ENCODE peak calls at places on chromosomes 1 and 21, in nine cellular contexts. K is PC-9, P is HCT116, F is kidney epithelial cell, R is body of pancreas, L is endothelial cell of umbilical vein, I is uterus, N is neural crest cell, A is GM06990. D is an unnamed sample.

GRCh38 chr1:181754103-181754502 is 270.8 kb downstream of the CACNA1E start:
- DNase-seq in K (no peak), P (no peak), F (no peak), R (no peak), L (no peak), I (no peak), N (no peak), A (no peak), D (no peak)

GRCh38 chr1:156460525-156460924 is 40.0 kb downstream of the MEF2D start:
- DNase-seq in K (no peak), P (no peak), F (no peak), R (no peak), L (no peak), I (no peak), N (no peak), A (no peak), D (no peak)

GRCh38 chr1:1782399-1783221 is 4.3 kb upstream of the NADK start:
- DNase-seq in K (peak; percentile 80), P (no peak), F (no peak), R (peak; percentile 79), L (peak; percentile 67), I (peak; percentile 48), N (no peak), A (no peak), D (peak; percentile 75)

GRCh38 chr1:115364044-115364775 is 26.2 kb upstream of the NGF start:
- DNase-seq in K (no peak), P (no peak), F (no peak), R (no peak), L (no peak), I (no peak), N (no peak), A (no peak), D (no peak)

GRCh38 chr1:187433598-187433997 is 604.8 kb downstream of the PLA2G4A start:
- DNase-seq in K (no peak), P (no peak), F (no peak), R (no peak), L (no peak), I (no peak), N (no peak), A (no peak), D (no peak)

GRCh38 chr1:184299796-184300195 is 87.0 kb upstream of the C1orf21 start:
- DNase-seq in K (no peak), P (no peak), F (no peak), R (no peak), L (no peak), I (no peak), N (no peak), A (no peak), D (no peak)

GRCh38 chr1:51327386-51327785 is 3.0 kb downstream of the TTC39A start:
- DNase-seq in K (no peak), P (no peak), F (no peak), R (no peak), L (no peak), I (no peak), N (no peak), A (no peak), D (no peak)

GRCh38 chr1:18336811-18337210 is 143.9 kb upstream of the KLHDC7A start:
- DNase-seq in K (no peak), P (no peak), F (no peak), R (no peak), L (no peak), I (no peak), N (no peak), A (no peak), D (no peak)

GRCh38 chr1:206459703-206460102 is 10.6 kb upstream of the IKBKE start:
- DNase-seq in K (no peak), P (no peak), F (no peak), R (no peak), L (no peak), I (no peak), N (no peak), A (no peak), D (no peak)

GRCh38 chr1:56447732-56448276 is 131.6 kb downstream of the PLPP3 start:
- DNase-seq in K (no peak), P (no peak), F (no peak), R (no peak), L (no peak), I (no peak), N (no peak), A (no peak), D (no peak)

GRCh38 chr1:50936321-50936720 is 23.7 kb downstream of the FAF1 start:
- DNase-seq in K (no peak), P (no peak), F (no peak), R (no peak), L (no peak), I (no peak), N (no peak), A (no peak), D (no peak)

GRCh38 chr1:96596226-96596625 is 125.4 kb upstream of the PTBP2 start:
- DNase-seq in K (peak; percentile 8), P (peak; percentile 55), F (no peak), R (no peak), L (peak; percentile 31), I (no peak), N (peak; percentile 41), A (no peak), D (peak; percentile 58)

GRCh38 chr1:47323475-47324105 is 9.6 kb upstream of the STIL start:
- DNase-seq in K (no peak), P (no peak), F (no peak), R (no peak), L (no peak), I (no peak), N (no peak), A (no peak), D (peak; percentile 49)

GRCh38 chr1:52460686-52461085 is 56.3 kb downstream of the PRPF38A start:
- DNase-seq in K (no peak), P (no peak), F (no peak), R (no peak), L (no peak), I (no peak), N (no peak), A (no peak), D (no peak)

DNA sequence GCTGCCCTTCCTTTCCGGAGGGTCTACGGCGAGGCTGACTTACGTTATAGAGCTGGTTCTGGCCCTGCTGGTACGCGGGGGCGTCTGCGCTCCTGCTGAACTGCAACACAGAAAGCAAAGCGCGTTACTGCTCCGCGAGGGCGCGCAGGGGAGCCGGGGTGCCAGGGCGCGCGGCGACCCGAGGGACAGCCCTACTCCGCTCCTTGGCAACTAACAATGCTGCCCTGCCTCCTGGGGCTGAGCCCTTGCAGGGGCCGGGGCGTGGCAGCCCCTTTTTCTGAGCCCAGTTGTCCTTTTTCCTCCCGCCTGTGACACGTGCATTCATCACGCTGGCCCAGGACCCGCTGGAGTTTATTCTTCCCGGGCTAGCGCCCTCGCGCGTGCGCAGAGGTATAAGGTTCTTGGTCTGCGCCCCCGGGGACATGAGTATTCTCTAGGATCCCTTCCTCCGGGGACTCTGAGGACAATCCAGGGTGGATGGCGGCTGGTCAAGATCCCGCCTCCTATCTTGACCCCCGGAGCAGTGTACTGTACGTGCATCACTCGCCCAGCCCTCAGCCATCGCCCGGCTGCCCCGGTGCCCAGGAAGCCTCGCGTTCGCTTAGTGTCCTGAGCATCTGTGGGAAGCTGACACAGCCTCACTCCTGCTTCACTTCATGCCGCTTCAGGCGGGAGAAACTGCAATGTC is 78.9 kb downstream of the CD247 start:
- DNase-seq in K (peak; percentile 31), P (no peak), F (no peak), R (peak; percentile 28), L (peak; percentile 51), I (no peak), N (peak; percentile 67), A (peak; percentile 59), D (peak; percentile 64)
- TF ChIP-seq CTCF in K (no peak), P (no peak), F (peak; percentile 19), R (no peak), L (no peak), I (no peak), N (no peak), A (peak; percentile 32), D (no peak)

GRCh38 chr1:73635021-73635420 is 563.0 kb downstream of the LRRIQ3 start:
- DNase-seq in K (no peak), P (no peak), F (no peak), R (no peak), L (peak; percentile 12), I (no peak), N (no peak), A (no peak), D (no peak)
- TF ChIP-seq CTCF in K (no peak), P (no peak), F (no peak), R (no peak), L (no peak), I (no peak), N (no peak), A (no peak), D (no peak)

GRCh38 chr21:29311802-29312201 is 13.1 kb downstream of the BACH1 start:
- DNase-seq in K (no peak), P (no peak), F (no peak), R (no peak), L (no peak), I (no peak), N (no peak), A (no peak), D (no peak)
- TF ChIP-seq CTCF in K (no peak), P (no peak), F (no peak), R (no peak), L (no peak), I (no peak), N (no peak), A (no peak), D (no peak)

GRCh38 chr1:20379075-20379474 is 88.4 kb downstream of the VWA5B1 start:
- DNase-seq in K (no peak), P (no peak), F (no peak), R (no peak), L (no peak), I (no peak), N (no peak), A (no peak), D (no peak)

GRCh38 chr1:20376880-20377494 is 86.3 kb downstream of the VWA5B1 start:
- DNase-seq in K (peak; percentile 53), P (peak; percentile 21), F (no peak), R (peak; percentile 37), L (peak; percentile 58), I (no peak), N (peak; percentile 75), A (peak; percentile 33), D (peak; percentile 68)

GRCh38 chr1:20375563-20375962 is 84.9 kb downstream of the VWA5B1 start:
- DNase-seq in K (peak; percentile 49), P (no peak), F (no peak), R (no peak), L (no peak), I (no peak), N (no peak), A (no peak), D (no peak)

GRCh38 chr1:20376171-20376570 is 85.5 kb downstream of the VWA5B1 start:
- DNase-seq in K (no peak), P (no peak), F (no peak), R (no peak), L (no peak), I (no peak), N (no peak), A (no peak), D (no peak)

DNA sequence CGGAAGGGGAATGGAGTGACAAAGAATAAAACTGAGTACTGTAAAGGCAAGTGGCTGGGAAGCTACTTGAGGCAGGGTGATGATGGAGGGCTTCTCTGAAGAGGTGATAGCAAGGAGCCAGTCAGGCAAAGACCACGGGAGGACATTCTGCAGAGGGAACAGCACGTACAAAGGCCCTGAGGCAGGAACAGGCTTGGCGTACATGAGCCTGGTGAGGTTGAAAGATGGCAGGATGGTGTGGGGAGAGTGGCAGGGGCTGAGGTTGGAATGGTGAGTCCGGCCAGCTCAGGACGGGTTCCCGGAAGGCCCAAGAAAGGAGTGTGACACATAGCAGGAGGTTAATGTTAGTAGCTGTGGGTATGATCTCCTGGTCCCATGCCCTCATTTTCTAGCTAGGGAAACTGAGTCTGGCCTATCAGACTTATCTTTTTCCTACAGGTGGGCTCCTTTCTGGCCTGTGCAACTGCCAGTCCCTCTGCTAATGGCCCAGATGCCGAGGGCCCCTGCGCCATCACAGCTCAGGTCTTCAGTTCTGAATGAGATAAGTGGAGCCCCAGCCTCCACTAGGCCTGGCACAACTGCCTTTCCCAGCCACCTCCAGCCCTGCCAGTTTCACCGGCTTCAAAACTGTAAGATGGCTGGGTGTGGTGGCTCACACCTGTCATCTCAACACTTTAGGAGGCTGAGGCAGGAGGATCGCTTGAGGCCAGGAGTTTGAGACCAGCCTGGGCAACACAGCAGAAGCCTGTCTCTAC is 87.0 kb downstream of the VWA5B1 start:
- DNase-seq in K (no peak), P (no peak), F (no peak), R (no peak), L (no peak), I (no peak), N (no peak), A (no peak), D (no peak)
- TF ChIP-seq CTCF in K (no peak), P (no peak), F (no peak), R (no peak), L (no peak), I (no peak), N (no peak), A (no peak), D (no peak)